ENCODE peak calls at places on chromosomes 13 and 19, in four cellular contexts. Q is B cell, W is fibroblast of mammary gland, B is nephron progenitor cell. S is an unnamed sample.

GRCh38 chr19:53308339-53308811 is 25.2 kb upstream of the ZNF845 start:
- DNase-seq in B (no peak), W (peak), Q (no peak), S (peak)

GRCh38 chr19:44847144-44848035 is 1.3 kb downstream of the NECTIN2 start:
- DNase-seq in W (peak), B (peak), Q (no peak), S (no peak)

GRCh38 chr19:8391274-8392016 is 1.3 kb downstream of the RAB11B start:
- DNase-seq in W (no peak), B (no peak), Q (no peak), S (no peak)

GRCh38 chr13:35723820-35724219 is 247.3 kb upstream of the MAB21L1 start:
- DNase-seq in W (peak), B (no peak), Q (no peak), S (no peak)

GRCh38 chr13:72505376-72505775 is 222.1 kb downstream of the MZT1 start:
- DNase-seq in B (no peak), Q (no peak), W (no peak), S (no peak)

GRCh38 chr19:2043269-2043641 is 7.8 kb downstream of the MKNK2 start:
- DNase-seq in W (no peak), B (no peak), Q (peak), S (no peak)

GRCh38 chr19:14081797-14082674 is 3.5 kb downstream of the C19orf67 start:
- DNase-seq in W (peak), Q (no peak), B (no peak), S (peak)

GRCh38 chr13:107881362-107881761 is 334.0 kb downstream of the LIG4 start:
- DNase-seq in B (no peak), Q (no peak), W (no peak), S (no peak)

GRCh38 chr13:94140027-94140426 is 339.5 kb downstream of the DCT start:
- DNase-seq in B (no peak), W (no peak), Q (no peak), S (no peak)

GRCh38 chr19:46116121-46116520 is 8.4 kb downstream of the IGFL3 start:
- DNase-seq in W (no peak), B (no peak), Q (no peak), S (no peak)

GRCh38 chr13:114269281-114269770 is 12.1 kb upstream of the UPF3A start:
- DNase-seq in W (no peak), Q (no peak), B (no peak), S (no peak)

GRCh38 chr13:24684600-24684998 is 4.4 kb downstream of the ATP12A start:
- DNase-seq in Q (no peak), W (peak), B (no peak), S (peak)

GRCh38 chr13:79245937-79246574 is 160.0 kb downstream of the RBM26 start:
- DNase-seq in Q (no peak), W (no peak), B (no peak), S (no peak)

GRCh38 chr13:30870049-30870884 is 35.8 kb upstream of the MEDAG start:
- DNase-seq in W (peak), Q (no peak), B (peak), S (peak)

GRCh38 chr13:108226184-108226583 is 8.0 kb downstream of the ABHD13 start:
- DNase-seq in Q (no peak), B (no peak), W (no peak), S (no peak)

GRCh38 chr13:99329477-99329876 is 22.3 kb upstream of the GPR183 start:
- DNase-seq in W (no peak), Q (no peak), B (no peak), S (no peak)

GRCh38 chr19:47595937-47596336 is 13.0 kb upstream of the BICRA start:
- DNase-seq in W (peak), Q (no peak), B (no peak), S (no peak)

GRCh38 chr13:39952244-39953233 is 297.1 kb downstream of the COG6 start:
- DNase-seq in Q (no peak), W (peak), B (no peak), S (peak)

GRCh38 chr19:10305139-10305806 is 4.3 kb downstream of the ZGLP1 start:
- DNase-seq in B (no peak), W (peak), Q (no peak), S (no peak)

GRCh38 chr19:58548859-58549663 is 5.2 kb downstream of the TRIM28 start:
- DNase-seq in W (no peak), B (no peak), Q (no peak), S (no peak)

GRCh38 chr19:50708179-50708879 is 11.3 kb downstream of the SHANK1 start:
- DNase-seq in B (no peak), Q (no peak), W (peak), S (no peak)

GRCh38 chr19:15028490-15028889 is 20.8 kb upstream of the CASP14 start:
- DNase-seq in Q (no peak), W (no peak), B (no peak), S (no peak)

GRCh38 chr13:31610270-31610998 is 128.9 kb upstream of the RXFP2 start:
- DNase-seq in W (no peak), Q (no peak), B (no peak), S (no peak)

GRCh38 chr19:927044-927706 is 1.3 kb downstream of the ARID3A start:
- DNase-seq in Q (no peak), B (peak), W (peak), S (no peak)

GRCh38 chr13:66410314-66410713 is 819.8 kb downstream of the PCDH9 start:
- DNase-seq in B (no peak), Q (no peak), W (peak), S (no peak)

GRCh38 chr19:42468273-42468796 is 25.6 kb upstream of the CXCL17 start:
- DNase-seq in Q (no peak), W (peak), B (no peak), S (no peak)

GRCh38 chr19:50723069-50723468 is at the start of gene CLEC11A:
- DNase-seq in B (peak), W (peak), Q (no peak), S (no peak)

GRCh38 chr13:95898256-95898655 is 154.9 kb downstream of the UGGT2 start:
- DNase-seq in B (no peak), W (no peak), Q (no peak), S (no peak)
- TF ChIP-seq CTCF in B (no peak), W (no peak), Q (no peak), S (no peak)

GRCh38 chr19:54480048-54480447 is 7.0 kb upstream of the CDC42EP5 start:
- DNase-seq in W (no peak), Q (no peak), B (no peak), S (no peak)

GRCh38 chr19:54477650-54478049 is 4.6 kb upstream of the CDC42EP5 start:
- DNase-seq in B (no peak), W (no peak), Q (no peak), S (no peak)

GRCh38 chr19:54475706-54476105 is 2.6 kb upstream of the CDC42EP5 start:
- DNase-seq in W (no peak), Q (no peak), B (no peak), S (no peak)

GRCh38 chr19:54481326-54481930 is 8.3 kb upstream of the CDC42EP5 start:
- DNase-seq in Q (peak), B (peak), W (peak), S (peak)

DNA sequence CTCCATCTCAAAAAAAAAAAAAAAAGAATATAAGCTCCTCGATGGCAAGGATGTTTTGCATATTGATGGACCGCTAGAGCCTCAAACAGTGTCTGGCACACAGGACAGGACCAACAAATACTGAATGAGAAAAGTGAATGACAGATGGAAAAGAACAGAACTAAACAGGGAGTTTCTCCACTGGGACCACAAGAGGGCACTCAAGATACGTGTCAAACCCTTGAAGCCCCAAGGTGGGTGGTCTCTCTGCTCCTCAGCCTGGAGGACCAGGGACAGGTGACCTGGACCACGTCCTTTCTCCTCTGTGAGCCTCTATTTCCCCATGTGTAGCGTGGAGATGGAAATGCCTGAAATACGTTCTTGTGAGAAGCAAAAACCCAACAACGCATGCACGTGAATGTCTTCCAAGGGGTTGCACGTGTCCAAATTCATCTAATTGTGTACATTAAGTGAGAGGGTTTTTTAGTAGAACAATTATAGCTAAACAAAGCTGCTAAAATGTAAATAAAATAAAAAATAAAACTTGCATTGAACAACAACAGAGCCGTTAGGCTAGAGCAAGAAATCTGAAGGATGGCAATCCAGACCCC is 5.7 kb upstream of the CDC42EP5 start:
- DNase-seq in Q (peak), B (peak), W (peak), S (peak)
- TF ChIP-seq CTCF in Q (peak), B (peak), W (peak), S (peak)

GRCh38 chr13:112325142-112325808 is 50.9 kb upstream of the SPACA7 start:
- DNase-seq in Q (no peak), B (no peak), W (no peak), S (no peak)
- TF ChIP-seq CTCF in Q (no peak), B (no peak), W (no peak), S (no peak)

DNA sequence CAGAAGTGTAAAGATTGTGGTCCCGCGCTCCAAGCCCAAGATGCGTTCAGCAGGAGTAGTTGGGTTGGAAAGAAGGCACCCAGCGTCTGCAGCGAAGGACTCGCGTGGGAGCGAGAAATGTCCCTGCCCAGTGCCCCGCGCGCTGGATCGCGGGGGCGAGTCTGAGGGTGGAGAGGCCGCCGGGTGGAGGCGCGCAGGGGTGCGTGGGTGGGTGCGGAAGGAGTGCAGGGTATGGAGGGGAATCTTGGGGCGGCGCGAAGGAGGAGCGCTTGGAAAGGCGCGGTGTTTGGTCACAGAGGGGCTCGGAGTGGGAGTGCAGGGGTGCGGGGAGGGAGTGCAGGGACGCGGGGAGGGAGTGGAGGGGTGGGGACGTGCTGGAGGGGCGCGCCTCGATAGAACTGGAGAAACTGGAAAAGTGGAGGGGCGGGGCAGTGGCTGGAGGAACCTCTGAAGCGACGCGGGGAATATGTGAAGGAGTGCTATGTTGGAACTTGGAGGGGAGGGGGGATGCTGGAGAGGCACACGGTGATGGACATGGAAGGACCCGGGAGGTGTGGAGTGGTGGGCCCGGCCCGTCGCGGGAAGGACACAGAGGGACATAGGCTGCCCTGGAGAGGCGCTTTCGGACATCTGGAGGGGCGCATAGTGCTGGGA is 21.1 kb upstream of the SGCG start:
- DNase-seq in Q (no peak), W (no peak), B (peak), S (no peak)
- TF ChIP-seq CTCF in Q (no peak), W (no peak), B (no peak), S (no peak)

GRCh38 chr13:45267215-45267614 is 66.4 kb upstream of the KCTD4 start:
- DNase-seq in W (no peak), B (no peak), Q (no peak), S (no peak)

DNA sequence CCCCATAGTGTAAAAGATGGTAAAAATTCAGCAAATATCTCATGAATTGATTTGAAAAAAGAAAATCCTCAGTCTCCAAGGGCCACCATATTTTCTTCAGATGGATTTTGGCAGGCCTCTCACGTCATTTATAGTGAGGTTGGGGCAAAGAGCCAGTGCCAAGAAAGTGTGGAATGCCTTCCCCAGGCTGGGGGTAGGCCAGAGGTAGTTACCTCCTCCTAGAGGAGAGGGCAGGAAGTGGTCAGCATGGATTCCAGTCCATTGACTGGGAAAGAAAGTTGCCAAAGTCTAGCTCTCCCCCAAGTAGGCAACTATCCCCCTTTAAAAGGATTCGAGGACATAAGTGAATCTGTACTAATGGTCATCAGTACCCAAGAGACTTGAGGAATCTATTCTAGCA is 68.4 kb upstream of the KCTD4 start:
- DNase-seq in Q (no peak), W (peak), B (no peak), S (no peak)
- TF ChIP-seq CTCF in Q (no peak), W (peak), B (no peak), S (no peak)

S was measured in activated CD8-positive, alpha-beta T cell treated with anti-CD3 and anti-CD28 coated beads for 36 hours.